ENCODE peak calls at places on chromosomes 2 and 18, in five cellular contexts. I is ovary, Y is astrocyte of the spinal cord, J is cardiac fibroblast, B is neural progenitor cell. L is an unnamed sample.

GRCh38 chr2:8278709-8279354 is 403.0 kb upstream of the ID2 start:
- DNase-seq in I (no peak), Y (no peak), J (no peak), B (no peak), L (no peak)

GRCh38 chr2:120434909-120435308 is 89.0 kb downstream of the INHBB start:
- DNase-seq in I (no peak), Y (no peak), J (no peak), B (no peak), L (no peak)

GRCh38 chr2:69582582-69583176 is 60.9 kb downstream of the AAK1 start:
- DNase-seq in I (no peak), Y (peak; percentile 42), J (peak; percentile 39), B (no peak), L (no peak)

GRCh38 chr2:129014432-129014831 is 695.8 kb upstream of the HS6ST1 start:
- DNase-seq in I (no peak), Y (no peak), J (no peak), B (no peak), L (no peak)

GRCh38 chr18:41378628-41379027 is 576.4 kb upstream of the PIK3C3 start:
- DNase-seq in I (no peak), Y (peak; percentile 68), J (peak; percentile 76), B (peak; percentile 41), L (peak; percentile 68)

GRCh38 chr2:135701442-135701841 is 40.2 kb upstream of the UBXN4 start:
- DNase-seq in I (no peak), Y (peak; percentile 25), J (peak; percentile 66), B (no peak), L (peak; percentile 86)

GRCh38 chr2:114113527-114113926 is 223.6 kb downstream of the ACTR3 start:
- DNase-seq in I (no peak), Y (no peak), J (no peak), B (peak; percentile 15), L (no peak)

GRCh38 chr2:38592951-38593350 is 9.8 kb downstream of the HNRNPLL start:
- DNase-seq in I (no peak), Y (no peak), J (peak; percentile 47), B (no peak), L (peak; percentile 67)

GRCh38 chr2:34627003-34627402 is 1027.9 kb upstream of the FAM98A start:
- DNase-seq in I (no peak), Y (no peak), J (no peak), B (no peak), L (no peak)

GRCh38 chr2:164843346-164843841 is 1.8 kb upstream of the COBLL1 start:
- DNase-seq in I (no peak), Y (no peak), J (peak; percentile 54), B (no peak), L (peak; percentile 78)

GRCh38 chr2:137928547-137929503 is 35.4 kb upstream of the HNMT start:
- DNase-seq in I (no peak), Y (peak; percentile 48), J (peak; percentile 67), B (no peak), L (peak; percentile 59)

GRCh38 chr2:206736935-206737334 is 18.7 kb upstream of the DYTN start:
- DNase-seq in I (no peak), Y (no peak), J (no peak), B (no peak), L (peak; percentile 5)

GRCh38 chr2:157785200-157785599 is 90.9 kb downstream of the ACVR1 start:
- DNase-seq in I (no peak), Y (no peak), J (peak; percentile 48), B (peak; percentile 38), L (peak; percentile 76)

GRCh38 chr18:6363216-6363615 is 51.5 kb downstream of the L3MBTL4 start:
- DNase-seq in I (no peak), Y (no peak), J (no peak), B (no peak), L (no peak)

GRCh38 chr2:24971300-24971549 is 530 bp downstream of the DNAJC27 start:
- DNase-seq in I (no peak), Y (no peak), J (no peak), B (no peak), L (no peak)

GRCh38 chr2:107810734-107811133 is 16.0 kb upstream of the RGPD4 start:
- DNase-seq in I (no peak), Y (no peak), J (no peak), B (no peak), L (no peak)

GRCh38 chr2:120984452-120985173 is 248.9 kb downstream of the GLI2 start:
- DNase-seq in I (no peak), Y (no peak), J (no peak), B (no peak), L (no peak)

GRCh38 chr2:43071629-43072550 is 154.5 kb downstream of the ZFP36L2 start:
- DNase-seq in I (peak; percentile 65), Y (no peak), J (no peak), B (no peak), L (no peak)

GRCh38 chr2:75157435-75157834 is 41.9 kb downstream of the TACR1 start:
- DNase-seq in I (no peak), Y (no peak), J (no peak), B (no peak), L (peak; percentile 26)

GRCh38 chr18:55152801-55153200 is 193.5 kb upstream of the CCDC68 start:
- DNase-seq in I (no peak), Y (peak; percentile 70), J (peak; percentile 50), B (no peak), L (peak; percentile 81)

GRCh38 chr2:123652320-123652719 is 372.8 kb upstream of the CNTNAP5 start:
- DNase-seq in I (no peak), Y (no peak), J (no peak), B (no peak), L (no peak)

GRCh38 chr2:102591646-102592045 is 27.7 kb upstream of the SLC9A2 start:
- DNase-seq in I (no peak), Y (no peak), J (no peak), B (no peak), L (no peak)

GRCh38 chr2:96832751-96833507 is 10.9 kb downstream of the ANKRD23 start:
- DNase-seq in I (peak; percentile 85), Y (peak; percentile 15), J (peak; percentile 64), B (peak; percentile 93), L (peak; percentile 62)

GRCh38 chr2:23791030-23791429 is 135.9 kb downstream of the ATAD2B start:
- DNase-seq in I (no peak), Y (peak; percentile 76), J (peak; percentile 81), B (no peak), L (peak; percentile 24)

GRCh38 chr18:8937112-8937641 is 165.3 kb upstream of the NDUFV2 start:
- DNase-seq in I (no peak), Y (no peak), J (no peak), B (no peak), L (no peak)

GRCh38 chr18:11906926-11907874 is 917 bp downstream of the MPPE1 start:
- DNase-seq in I (no peak), Y (no peak), J (peak; percentile 24), B (no peak), L (no peak)

GRCh38 chr2:163182764-163183354 is 344.3 kb upstream of the KCNH7 start:
- DNase-seq in I (no peak), Y (peak; percentile 28), J (peak; percentile 50), B (no peak), L (peak; percentile 38)

GRCh38 chr18:79604205-79604912 is 75.2 kb upstream of the CTDP1 start:
- DNase-seq in I (peak; percentile 13), Y (no peak), J (no peak), B (no peak), L (no peak)

GRCh38 chr2:138029238-138029637 is 65.0 kb downstream of the HNMT start:
- DNase-seq in I (no peak), Y (peak; percentile 75), J (peak; percentile 75), B (no peak), L (no peak)

GRCh38 chr2:16195681-16196070 is 255.3 kb downstream of the MYCN start:
- DNase-seq in I (no peak), Y (no peak), J (no peak), B (no peak), L (no peak)

GRCh38 chr2:88329815-88330603 is 122.5 kb downstream of the FOXI3 start:
- DNase-seq in I (no peak), Y (peak; percentile 3), J (peak; percentile 13), B (peak; percentile 93), L (peak; percentile 92)

GRCh38 chr2:29123584-29124349 is 8.6 kb downstream of the CLIP4 start:
- DNase-seq in I (no peak), Y (peak; percentile 87), J (peak; percentile 93), B (no peak), L (peak; percentile 88)
- TF ChIP-seq CTCF in I (no peak), Y (no peak), J (no peak), B (no peak), L (no peak)

DNA sequence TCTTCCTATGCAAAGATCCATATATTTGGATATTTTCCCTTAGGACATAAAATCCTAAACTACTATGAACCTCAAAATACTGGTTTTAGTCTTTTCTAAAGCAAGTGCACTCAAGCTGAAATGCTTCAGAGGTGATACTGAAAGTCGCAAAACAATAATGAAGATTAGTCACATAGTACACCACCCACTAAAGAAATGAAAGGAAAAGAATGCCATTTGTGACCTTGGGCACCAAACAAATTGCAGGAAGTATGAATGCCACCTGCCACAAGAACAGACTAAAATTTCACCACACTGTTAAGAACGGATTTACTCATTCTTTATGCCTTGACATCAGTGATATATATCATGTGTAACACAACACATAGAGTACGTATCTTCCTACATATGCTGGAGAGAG is 161.5 kb downstream of the ZNF521 start:
- DNase-seq in I (no peak), Y (no peak), J (no peak), B (no peak), L (no peak)
- H3K4me3 ChIP-seq in I (no peak overlapping the region), Y (no peak overlapping the region), J (no peak overlapping the region), B (no peak overlapping the region), L (no peak overlapping the region)

GRCh38 chr18:31687529-31687928 is 3.1 kb upstream of the B4GALT6 start:
- DNase-seq in I (no peak), Y (no peak), J (no peak), B (no peak), L (no peak)
- TF ChIP-seq CTCF in I (no peak), Y (peak; percentile 16), J (peak; percentile 11), B (peak; percentile 10), L (no peak)

GRCh38 chr18:33577688-33578370 is at the start of gene ASXL3:
- DNase-seq in I (peak; percentile 71), Y (no peak), J (no peak), B (peak; percentile 80), L (no peak)

GRCh38 chr18:33579147-33579867 is 1.3 kb downstream of the ASXL3 start:
- DNase-seq in I (no peak), Y (no peak), J (no peak), B (peak; percentile 67), L (no peak)

GRCh38 chr18:33579868-33580205 is 1.8 kb downstream of the ASXL3 start:
- DNase-seq in I (no peak), Y (no peak), J (no peak), B (peak; percentile 22), L (no peak)

GRCh38 chr18:33578371-33579146 is 540 bp downstream of the ASXL3 start:
- DNase-seq in I (peak; percentile 67), Y (no peak), J (no peak), B (peak; percentile 72), L (no peak)

DNA sequence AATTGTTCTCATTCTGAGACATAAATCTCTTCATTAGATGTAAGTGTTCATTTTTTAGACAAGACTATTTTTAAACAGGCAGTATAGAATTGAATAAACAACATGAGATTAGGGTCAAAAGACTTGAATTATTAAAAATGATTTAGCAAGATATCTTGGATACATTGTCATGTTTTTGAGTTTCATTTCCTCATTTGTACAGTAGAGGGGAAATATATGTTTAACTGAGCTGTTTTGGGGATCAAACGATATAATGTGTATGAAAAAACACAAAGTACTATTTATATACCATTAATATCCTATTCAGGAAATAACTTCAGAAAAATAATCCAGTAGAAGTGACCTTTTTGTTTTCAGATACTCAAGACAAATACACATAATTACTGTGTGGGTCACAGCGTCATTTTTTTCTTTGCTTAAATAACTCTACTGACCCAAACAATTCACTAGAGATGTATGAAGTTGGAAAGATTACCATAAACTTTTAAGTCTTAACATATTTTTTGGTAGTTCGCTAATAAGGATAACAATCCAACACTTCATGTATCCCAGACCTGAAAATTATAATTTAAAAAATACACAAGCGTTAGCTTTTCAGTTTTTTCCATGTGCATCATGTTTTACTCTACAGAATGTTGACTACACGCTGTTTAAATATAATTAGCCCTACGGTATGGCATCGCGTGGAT is 876 bp upstream of the ASXL3 start:
- DNase-seq in I (no peak), Y (no peak), J (no peak), B (no peak), L (no peak)
- H3K4me3 ChIP-seq in I (peak overlapping the region; percentile 64), Y (peak overlapping the region; percentile 75), J (no peak overlapping the region), B (peak overlapping the region; percentile 65), L (peak overlapping the region; percentile 55)